ENCODE peak calls at places on chromosomes 2 and 18, in six cellular contexts. R is kidney epithelial cell, O is RKO, S is sciatic nerve, V is T follicular helper cell, P is GDM1. J is an unnamed sample.

GRCh38 chr18:50410894-50411293 is 36.0 kb downstream of the SKA1 start:
- DNase-seq in R (peak; percentile 14), O (no peak), S (no peak), V (no peak), P (no peak), J (no peak)

GRCh38 chr2:233193738-233194137 is 57.7 kb upstream of the ATG16L1 start:
- DNase-seq in R (no peak), O (no peak), S (no peak), V (no peak), P (no peak), J (no peak)

GRCh38 chr2:159177957-159178356 is 108.5 kb downstream of the WDSUB1 start:
- DNase-seq in R (no peak), O (no peak), S (no peak), V (no peak), P (no peak), J (no peak)

GRCh38 chr18:3447035-3447894 is 2.7 kb upstream of the TGIF1 start:
- DNase-seq in R (no peak), O (peak; percentile 66), S (no peak), V (no peak), P (no peak), J (no peak)

GRCh38 chr2:168169097-168169745 is 78.2 kb downstream of the STK39 start:
- DNase-seq in R (no peak), O (no peak), S (no peak), V (no peak), P (no peak), J (no peak)

GRCh38 chr2:178301595-178302324 is 107.4 kb downstream of the OSBPL6 start:
- DNase-seq in R (no peak), O (no peak), S (no peak), V (no peak), P (no peak), J (no peak)

GRCh38 chr18:21997207-21998143 is 171.9 kb upstream of the GATA6 start:
- DNase-seq in R (no peak), O (peak; percentile 71), S (no peak), V (no peak), P (peak; percentile 47), J (peak; percentile 15)

GRCh38 chr2:237968048-237968862 is 1.4 kb downstream of the UBE2F start:
- DNase-seq in R (peak; percentile 9), O (no peak), S (no peak), V (peak; percentile 22), P (peak; percentile 83), J (peak; percentile 87)

GRCh38 chr18:58418361-58418760 is 210.5 kb downstream of the ALPK2 start:
- DNase-seq in R (no peak), O (no peak), S (no peak), V (no peak), P (no peak), J (no peak)

GRCh38 chr18:49563130-49563540 is 1.3 kb downstream of the LIPG start:
- DNase-seq in R (no peak), O (peak; percentile 33), S (no peak), V (no peak), P (no peak), J (no peak)

J was measured in SIG-M5.